ENCODE peak calls at places on chromosomes 16 and 17, in eight cellular contexts. N is GM20000; L is A549; U is BE2C; H is CD4-positive, alpha-beta T cell; O is brain microvascular endothelial cell; W is heart right ventricle; Y is breast epithelium. B is an unnamed sample.

GRCh38 chr17:66733759-66734158 is 101.2 kb upstream of the CACNG5 start:
- DNase-seq in N (no peak), L (no peak), U (no peak), H (no peak), O (no peak), W (no peak), Y (no peak), B (no peak)

GRCh38 chr16:11298143-11298900 is 17.2 kb upstream of the PRM1 start:
- DNase-seq in N (no peak), L (no peak), U (no peak), H (no peak), O (no peak), W (no peak), Y (no peak), B (no peak)

GRCh38 chr16:1034230-1035065 is 38.1 kb upstream of the SSTR5 start:
- DNase-seq in N (no peak), L (no peak), U (no peak), H (no peak), O (no peak), W (no peak), Y (no peak), B (no peak)

GRCh38 chr17:78934681-78935418 is 9.7 kb upstream of the TIMP2 start:
- DNase-seq in N (no peak), L (no peak), U (no peak), H (no peak), O (no peak), W (no peak), Y (no peak), B (no peak)

GRCh38 chr16:55401036-55401435 is 77.0 kb downstream of the IRX6 start:
- DNase-seq in N (no peak), L (no peak), U (no peak), H (no peak), O (no peak), W (no peak), Y (no peak), B (no peak)

GRCh38 chr17:8150194-8151119 is 1.7 kb downstream of the PER1 start:
- DNase-seq in N (no peak), L (no peak), U (no peak), H (no peak), O (no peak), W (peak; percentile 25), Y (no peak), B (no peak)

GRCh38 chr17:58312021-58312630 is 16.5 kb downstream of the TSPOAP1 start:
- DNase-seq in N (no peak), L (no peak), U (no peak), H (no peak), O (no peak), W (no peak), Y (peak; percentile 12), B (no peak)

GRCh38 chr17:78600181-78600651 is 23.0 kb upstream of the DNAH17 start:
- DNase-seq in N (no peak), L (peak; percentile 67), U (no peak), H (no peak), O (no peak), W (peak; percentile 22), Y (no peak), B (no peak)

DNA sequence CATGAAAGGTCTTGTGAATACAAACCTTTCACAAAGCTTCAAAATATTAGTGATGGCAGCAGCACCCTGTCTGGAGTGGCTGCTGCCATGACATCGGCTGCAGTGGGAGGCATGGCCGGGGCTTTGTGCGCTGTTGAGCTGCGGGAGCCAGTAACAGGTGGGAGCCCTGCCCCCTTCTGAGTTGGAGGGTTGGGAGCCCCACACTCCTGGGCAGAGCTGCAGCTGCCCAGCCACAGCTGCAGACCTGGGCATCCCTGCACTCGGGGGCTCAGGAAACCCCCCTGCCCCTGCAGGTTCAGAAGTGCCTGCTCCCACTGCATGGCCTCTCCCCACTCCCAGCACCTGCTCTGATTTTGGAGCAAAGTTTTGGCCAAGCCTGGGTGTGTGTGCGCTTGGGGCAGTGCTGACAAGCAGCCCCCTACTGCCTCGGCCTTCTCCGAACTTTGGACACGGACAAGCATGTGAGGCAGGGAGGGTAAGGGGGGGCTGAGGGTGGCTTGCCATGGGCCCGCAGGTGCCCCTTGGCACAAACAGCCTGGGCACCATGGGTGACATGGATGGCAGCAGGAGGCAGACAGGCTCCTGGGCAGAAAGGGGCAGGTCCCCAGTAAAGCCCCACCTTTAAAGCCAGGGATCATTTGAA is 42.7 kb downstream of the IST1 start:
- DNase-seq in N (no peak), L (no peak), U (no peak), H (no peak), O (no peak), W (no peak), Y (no peak), B (no peak)
- TF ChIP-seq CTCF in N (no peak), L (no peak), U (no peak), H (no peak), O (no peak), W (no peak), Y (no peak), B (no peak)

DNA sequence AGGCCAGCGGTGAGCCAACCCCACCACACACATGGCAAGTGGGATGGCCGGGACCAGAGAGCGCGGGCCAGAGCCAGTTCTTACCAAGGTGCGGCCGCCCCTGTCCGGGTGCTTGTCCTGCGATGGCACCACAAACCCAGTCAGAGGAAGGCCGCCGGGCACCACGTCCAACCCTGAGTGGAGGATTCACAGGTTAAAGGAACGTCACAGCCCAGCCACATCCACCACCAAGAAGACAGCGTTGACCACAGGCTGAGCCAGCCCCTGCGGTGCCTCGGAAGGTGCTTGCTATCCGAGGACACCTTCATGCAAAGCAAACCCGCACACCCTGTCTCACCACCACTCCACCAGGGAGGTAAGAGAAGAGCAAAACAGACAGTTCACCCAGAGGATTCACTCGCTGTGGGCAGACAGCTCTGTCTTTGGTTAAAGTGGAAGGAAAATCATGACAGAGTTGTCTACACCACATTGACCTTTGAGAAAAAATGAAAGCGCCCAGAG is 15.8 kb downstream of the SLX4 start:
- DNase-seq in N (no peak), L (no peak), U (no peak), H (no peak), O (no peak), W (no peak), Y (no peak), B (no peak)
- TF ChIP-seq CTCF in N (no peak), L (no peak), U (no peak), H (no peak), O (no peak), W (no peak), Y (no peak), B (no peak)

DNA sequence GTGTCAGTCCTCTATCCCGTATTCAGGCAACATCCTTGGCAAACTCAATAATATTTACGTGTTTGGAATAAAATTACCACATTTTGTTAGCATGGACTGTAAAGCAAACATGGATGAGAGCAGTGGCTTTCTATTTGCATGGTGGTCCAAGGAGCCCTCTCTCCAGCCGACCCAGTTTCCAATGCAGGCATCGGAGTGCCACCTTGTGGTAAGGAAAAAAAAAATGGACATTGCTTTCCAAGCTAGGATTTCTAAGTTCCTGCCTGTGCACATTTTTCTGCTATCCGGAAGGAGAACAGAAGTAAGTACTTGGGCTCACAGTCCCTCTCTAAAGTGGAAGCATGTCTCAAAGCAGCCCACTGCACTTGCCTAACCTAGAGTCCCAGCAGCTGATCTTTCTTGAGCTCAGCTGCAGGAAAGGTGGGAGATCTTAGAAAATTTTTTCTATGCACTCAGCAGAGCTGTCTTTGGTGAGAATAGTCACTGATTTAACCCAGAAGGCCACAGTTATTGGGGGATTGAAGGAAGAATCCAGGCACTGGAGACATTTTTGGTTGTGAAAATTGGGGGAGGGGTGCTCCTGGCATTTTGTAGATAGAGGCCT is 46.0 kb upstream of the ERCC4 start:
- DNase-seq in N (no peak), L (peak; percentile 28), U (peak; percentile 19), H (no peak), O (no peak), W (no peak), Y (no peak), B (peak; percentile 48)
- TF ChIP-seq CTCF in N (peak; percentile 18), L (peak; percentile 54), U (peak; percentile 71), H (no peak), O (peak; percentile 50), W (peak; percentile 53), Y (peak; percentile 11), B (peak; percentile 70)

GRCh38 chr17:6713130-6713917 is at the start of gene SLC13A5:
- DNase-seq in N (peak; percentile 62), L (peak; percentile 80), U (peak; percentile 11), H (no peak), O (no peak), W (no peak), Y (no peak), B (peak; percentile 82)
- TF ChIP-seq CTCF in N (no peak), L (peak; percentile 60), U (no peak), H (no peak), O (peak; percentile 61), W (peak; percentile 50), Y (no peak), B (peak; percentile 50)

DNA sequence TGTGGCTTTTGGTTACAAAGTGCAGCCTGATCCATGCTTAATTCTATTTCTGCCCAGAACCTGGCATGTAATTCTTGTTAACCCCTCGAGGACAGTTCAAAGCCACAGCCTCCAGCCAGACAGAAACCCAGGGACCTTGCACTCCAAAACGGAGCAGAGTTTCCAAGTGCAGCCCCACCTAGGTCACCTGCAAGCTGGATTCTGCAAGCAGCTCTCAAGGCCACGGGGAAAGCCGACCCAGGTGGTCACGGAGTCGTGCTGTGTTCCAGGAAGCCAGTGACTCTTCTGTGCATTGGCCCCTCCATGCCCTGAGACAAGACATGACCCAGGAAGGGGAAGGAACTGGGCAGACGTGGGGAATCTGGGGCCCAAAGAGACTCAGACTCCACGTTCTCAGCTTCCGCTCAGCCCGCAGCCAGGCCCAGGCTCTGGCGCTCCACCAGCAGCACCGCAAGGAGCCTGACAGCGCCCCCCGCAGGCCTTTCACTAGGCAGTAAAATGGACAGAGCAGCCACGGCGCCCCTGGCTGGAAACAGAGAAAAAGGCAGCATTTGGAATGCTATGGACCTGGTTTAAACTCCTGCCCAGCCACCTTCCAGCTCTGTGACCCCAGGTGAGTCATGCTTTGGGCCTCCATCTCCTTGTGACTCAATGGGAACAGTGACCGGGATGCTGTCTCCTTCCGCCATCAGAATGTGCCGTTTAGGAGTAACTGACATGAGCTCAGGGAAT is 27.3 kb upstream of the GSG1L start:
- DNase-seq in N (no peak), L (no peak), U (no peak), H (no peak), O (peak; percentile 36), W (no peak), Y (no peak), B (no peak)
- TF ChIP-seq CTCF in N (no peak), L (no peak), U (peak; percentile 20), H (no peak), O (peak; percentile 68), W (no peak), Y (no peak), B (no peak)

DNA sequence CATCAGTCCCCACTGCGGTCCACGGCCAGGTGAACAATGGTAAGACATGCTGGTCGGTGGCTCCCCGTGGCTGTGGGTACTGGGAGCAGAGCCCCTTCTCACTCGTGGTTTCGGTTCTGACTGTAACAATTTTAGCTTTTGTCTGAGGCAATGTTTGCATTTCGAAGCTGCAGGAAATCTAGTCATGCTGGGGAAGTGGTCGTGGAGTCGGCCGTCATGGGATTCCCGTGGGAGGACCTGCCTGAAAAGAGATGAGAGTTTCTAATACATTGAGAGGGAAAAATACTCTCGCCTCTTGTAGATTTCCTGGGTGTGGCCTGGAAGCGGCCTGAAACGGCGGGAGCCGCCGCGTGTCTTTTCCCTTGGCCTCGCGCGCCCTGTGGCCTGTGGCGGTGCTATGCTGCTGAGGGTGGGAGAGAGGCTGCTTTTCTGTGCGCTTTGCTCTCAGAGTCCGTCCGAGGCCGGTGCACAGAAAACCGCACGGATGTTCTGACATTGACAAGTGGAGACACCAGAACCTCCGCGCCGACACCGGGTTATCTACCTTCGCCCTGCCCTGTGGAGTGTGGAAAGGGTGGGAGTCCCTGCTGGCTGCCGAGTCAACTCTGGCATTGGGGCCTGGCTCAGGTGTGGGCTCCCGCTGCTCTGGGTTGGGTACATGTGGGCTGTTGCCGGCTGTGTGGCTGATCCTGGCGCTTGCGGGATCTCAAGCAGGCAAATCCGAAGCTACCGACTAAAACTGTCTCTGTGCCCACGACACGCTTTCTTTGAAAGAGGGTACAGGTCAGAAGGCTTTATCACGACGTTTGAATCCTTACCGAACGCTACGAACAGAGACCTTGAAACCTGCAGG is 60.8 kb downstream of the WDR45B start:
- DNase-seq in N (no peak), L (peak; percentile 37), U (no peak), H (no peak), O (no peak), W (no peak), Y (no peak), B (no peak)
- TF ChIP-seq CTCF in N (no peak), L (no peak), U (no peak), H (no peak), O (no peak), W (no peak), Y (no peak), B (no peak)